ENCODE peak calls at places on chromosomes 3 and 15, in four cellular contexts. Y is HepG2, Q is HCT116, N is GM12878. A is an unnamed sample. For H3K4me1, the result is how much of the 10 kb centered on the place peaks cover.

GRCh38 chr3:64395490-64395889 is 170.2 kb upstream of the PRICKLE2 start:
- DNase-seq in Y (no peak), Q (no peak), N (no peak), A (no peak)

GRCh38 chr15:57477736-57478522 is 101.6 kb downstream of the CGNL1 start:
- DNase-seq in Y (peak), Q (no peak), N (peak), A (peak)

GRCh38 chr3:42537350-42537749 is 34.9 kb downstream of the VIPR1 start:
- DNase-seq in Y (no peak), Q (no peak), N (no peak), A (no peak)

GRCh38 chr15:70488002-70488605 is 275.3 kb downstream of the UACA start:
- DNase-seq in Y (peak), Q (no peak), N (no peak), A (peak)

GRCh38 chr3:31442755-31443154 is 90.0 kb upstream of the STT3B start:
- DNase-seq in Y (no peak), Q (no peak), N (no peak), A (no peak)

GRCh38 chr3:129439381-129439816 is 349 bp downstream of the MBD4 start:
- DNase-seq in Y (no peak), Q (no peak), N (no peak), A (no peak)

GRCh38 chr3:102348904-102349303 is 85.9 kb upstream of the ZPLD1 start:
- DNase-seq in Y (no peak), Q (no peak), N (no peak), A (no peak)

GRCh38 chr15:57720861-57721260 is 14.3 kb downstream of the POLR2M start:
- DNase-seq in Y (no peak), Q (no peak), N (no peak), A (no peak)

GRCh38 chr3:126466886-126467610 is 8.6 kb downstream of the ZXDC start:
- DNase-seq in Y (no peak), Q (no peak), N (no peak), A (no peak)

GRCh38 chr15:51776952-51777574 is 25.7 kb downstream of the TMOD2 start:
- DNase-seq in Y (peak), Q (peak), N (peak), A (no peak)

GRCh38 chr3:56323986-56324420 is 144.3 kb downstream of the ERC2 start:
- DNase-seq in Y (no peak), Q (no peak), N (no peak), A (no peak)

GRCh38 chr3:159865042-159865579 is 123.5 kb upstream of the IL12A start:
- DNase-seq in Y (no peak), Q (no peak), N (no peak), A (no peak)

GRCh38 chr15:62880278-62880677 is 162.3 kb upstream of the TPM1 start:
- DNase-seq in Y (no peak), Q (no peak), N (no peak), A (no peak)

GRCh38 chr3:152269423-152270144 is 855 bp downstream of the MBNL1 start:
- DNase-seq in Y (peak), Q (no peak), N (no peak), A (no peak)

GRCh38 chr15:55796321-55796965 is 53.5 kb upstream of the PRTG start:
- DNase-seq in Y (no peak), Q (no peak), N (no peak), A (no peak)

GRCh38 chr3:155743616-155744015 is 1.3 kb downstream of the PLCH1 start:
- DNase-seq in Y (no peak), Q (no peak), N (no peak), A (no peak)

GRCh38 chr3:100538339-100538706 is 45.9 kb downstream of the TMEM45A start:
- DNase-seq in Y (no peak), Q (no peak), N (no peak), A (no peak)

GRCh38 chr15:52243697-52244555 is 51.7 kb downstream of the MYO5C start:
- DNase-seq in Y (no peak), Q (no peak), N (no peak), A (no peak)

GRCh38 chr3:143935678-143936077 is 35.9 kb upstream of the DIPK2A start:
- DNase-seq in Y (no peak), Q (no peak), N (no peak), A (no peak)

GRCh38 chr3:108887137-108887536 is 64.6 kb downstream of the TRAT1 start:
- DNase-seq in Y (no peak), Q (no peak), N (no peak), A (no peak)

GRCh38 chr15:84859143-84859542 is 25.3 kb upstream of the SLC28A1 start:
- DNase-seq in Y (no peak), Q (peak), N (no peak), A (no peak)

GRCh38 chr3:10284496-10284895 is 8.3 kb downstream of the GHRL start:
- DNase-seq in Y (no peak), Q (no peak), N (peak), A (no peak)

GRCh38 chr15:66738116-66738515 is 36.1 kb downstream of the SMAD6 start:
- DNase-seq in Y (no peak), Q (no peak), N (no peak), A (no peak)

GRCh38 chr3:50327129-50327528 is 894 bp downstream of the TUSC2 start:
- DNase-seq in Y (no peak), Q (no peak), N (no peak), A (no peak)

GRCh38 chr3:34646911-34647465 is 848.6 kb downstream of the PDCD6IP start:
- DNase-seq in Y (no peak), Q (no peak), N (no peak), A (no peak)

GRCh38 chr3:147412917-147413711 is 3.9 kb downstream of the ZIC1 start:
- DNase-seq in Y (no peak), Q (no peak), N (no peak), A (no peak)

GRCh38 chr3:124363451-124363850 is 366.8 kb upstream of the UMPS start:
- DNase-seq in Y (no peak), Q (no peak), N (no peak), A (no peak)

GRCh38 chr3:122342803-122343202 is 17.8 kb downstream of the CSTA start:
- DNase-seq in Y (no peak), Q (no peak), N (no peak), A (no peak)

GRCh38 chr3:126523745-126524428 is at the start of gene CHST13:
- DNase-seq in Y (peak), Q (no peak), N (no peak), A (peak)

GRCh38 chr15:41873711-41874110 is 20.1 kb downstream of the SPTBN5 start:
- DNase-seq in Y (no peak), Q (no peak), N (no peak), A (no peak)

GRCh38 chr15:63476229-63476632 is 28.2 kb upstream of the USP3 start:
- DNase-seq in Y (peak), Q (peak), N (no peak), A (no peak)

GRCh38 chr3:10352146-10352911 is 31.4 kb upstream of the SEC13 start:
- DNase-seq in Y (no peak), Q (no peak), N (no peak), A (no peak)

GRCh38 chr3:21142949-21143348 is 608.1 kb downstream of the ZNF385D start:
- DNase-seq in Y (no peak), Q (no peak), N (no peak), A (no peak)

GRCh38 chr3:95312650-95313049 is 1249.8 kb downstream of the NSUN3 start:
- DNase-seq in Y (no peak), Q (no peak), N (no peak), A (no peak)

GRCh38 chr15:44216958-44217357 is 21.9 kb upstream of the FRMD5 start:
- DNase-seq in Y (no peak), Q (no peak), N (no peak), A (no peak)

GRCh38 chr15:44227584-44227983 is 32.5 kb upstream of the FRMD5 start:
- DNase-seq in Y (peak), Q (no peak), N (no peak), A (no peak)

GRCh38 chr15:44219073-44219472 is 24.0 kb upstream of the FRMD5 start:
- DNase-seq in Y (no peak), Q (no peak), N (no peak), A (no peak)

GRCh38 chr15:44222478-44222877 is 27.4 kb upstream of the FRMD5 start:
- DNase-seq in Y (no peak), Q (no peak), N (no peak), A (no peak)
- TF ChIP-seq YY1 in Y (no peak), Q (no peak), N (no peak), A (no peak)

DNA sequence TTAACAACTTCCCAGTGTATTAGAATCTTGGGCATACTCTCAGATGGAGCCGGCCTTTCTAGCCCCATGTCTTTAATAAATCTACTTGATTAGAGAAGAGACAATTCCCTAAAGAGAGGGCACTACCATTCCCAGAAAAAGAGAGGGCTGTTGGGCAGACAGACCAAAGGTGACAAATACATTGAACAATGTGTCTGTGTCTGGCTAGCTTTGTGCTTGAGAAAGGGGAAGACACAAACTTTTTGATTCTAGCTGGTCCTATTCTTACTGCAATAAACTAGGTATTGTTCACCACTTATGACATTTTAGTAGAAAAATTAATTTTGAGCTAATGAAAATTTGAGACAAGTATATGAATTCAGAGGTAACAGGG is 57.7 kb downstream of the DUT start:
- DNase-seq in Y (no peak), Q (no peak), N (no peak), A (no peak)
- H3K4me1 ChIP-seq in Y (under half), Q (under half), N (under half), A (under half)

GRCh38 chr15:64701051-64701450 is 74.3 kb downstream of the RBPMS2 start:
- DNase-seq in Y (no peak), Q (no peak), N (no peak), A (peak)

GRCh38 chr15:64701482-64701881 is 73.9 kb downstream of the RBPMS2 start:
- DNase-seq in Y (no peak), Q (no peak), N (no peak), A (no peak)

GRCh38 chr15:64697911-64698369 is 77.4 kb downstream of the RBPMS2 start:
- DNase-seq in Y (no peak), Q (no peak), N (no peak), A (no peak)

GRCh38 chr15:64702816-64703631 is 72.4 kb downstream of the RBPMS2 start:
- DNase-seq in Y (peak), Q (peak), N (peak), A (peak)

DNA sequence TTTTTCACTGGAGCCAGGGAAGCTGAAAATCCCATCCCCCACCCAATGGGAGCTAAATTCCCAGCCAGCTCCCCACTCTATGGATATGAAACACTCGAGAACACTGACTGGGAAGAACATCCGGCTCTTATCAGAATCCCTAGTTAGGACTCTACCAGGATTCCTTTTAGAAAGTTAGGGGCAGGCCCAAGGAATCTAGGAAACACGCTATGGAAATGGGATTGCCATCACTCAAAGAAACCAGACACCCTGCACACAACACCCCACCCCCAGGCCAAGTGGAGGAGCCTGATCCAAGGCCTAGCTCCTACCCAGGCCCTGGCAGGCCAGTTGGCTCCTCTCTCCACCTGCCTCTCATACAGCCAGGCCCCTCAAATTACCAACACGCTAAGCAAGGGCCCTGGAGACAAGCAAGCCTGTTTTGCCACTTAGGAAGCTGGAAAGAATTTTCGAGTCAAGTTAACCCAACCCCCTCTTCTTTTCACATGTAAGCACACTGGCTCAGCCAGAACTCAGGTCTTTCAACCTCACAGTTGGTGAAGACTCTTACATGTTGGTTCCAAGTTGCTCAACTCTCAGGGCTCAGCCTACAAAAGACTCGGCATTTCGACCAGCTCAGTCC is 75.5 kb downstream of the RBPMS2 start:
- DNase-seq in Y (no peak), Q (no peak), N (no peak), A (peak)
- TF ChIP-seq YY1 in Y (no peak), Q (no peak), N (no peak), A (no peak)

GRCh38 chr15:89333011-89333860 is 1.4 kb downstream of the POLG start:
- DNase-seq in Y (no peak), Q (no peak), N (no peak), A (no peak)

GRCh38 chr15:89335289-89336041 is 841 bp upstream of the POLG start:
- DNase-seq in Y (peak), Q (no peak), N (no peak), A (no peak)

GRCh38 chr15:89334510-89335288 is at the start of gene POLG:
- DNase-seq in Y (peak), Q (peak), N (peak), A (peak)

GRCh38 chr15:89332446-89332845 is 2.2 kb downstream of the POLG start:
- DNase-seq in Y (peak), Q (peak), N (no peak), A (no peak)

DNA sequence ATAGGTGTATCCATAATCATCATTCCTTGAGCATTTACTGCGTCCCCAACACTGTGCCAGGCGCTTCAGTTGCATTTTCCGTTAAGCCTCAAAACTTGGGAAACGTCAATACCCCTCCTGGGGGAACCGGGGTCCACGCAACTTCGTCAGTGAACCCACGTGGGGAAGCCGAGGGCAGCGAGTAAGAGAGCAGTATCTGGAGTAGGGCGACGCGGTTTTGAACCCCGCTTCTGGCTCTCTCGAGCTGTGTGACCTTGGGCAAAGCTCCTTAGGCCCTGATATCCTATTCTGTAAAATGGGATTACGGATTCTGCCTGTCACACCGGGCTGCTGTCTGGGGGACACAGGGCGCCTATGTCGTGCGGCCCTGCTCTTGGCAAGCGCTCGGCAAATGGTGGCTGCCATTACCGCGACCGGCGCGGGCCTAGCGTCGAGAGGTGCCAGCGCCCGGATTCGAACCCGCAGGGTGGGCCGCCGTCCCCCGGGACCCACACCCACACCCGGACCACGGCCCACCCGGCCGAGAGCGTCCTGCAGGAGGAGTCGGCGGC is 590 bp downstream of the POLG start:
- DNase-seq in Y (no peak), Q (no peak), N (no peak), A (no peak)
- H3K4me1 ChIP-seq in Y (half or more), Q (under half), N (under half), A (under half)

DNA sequence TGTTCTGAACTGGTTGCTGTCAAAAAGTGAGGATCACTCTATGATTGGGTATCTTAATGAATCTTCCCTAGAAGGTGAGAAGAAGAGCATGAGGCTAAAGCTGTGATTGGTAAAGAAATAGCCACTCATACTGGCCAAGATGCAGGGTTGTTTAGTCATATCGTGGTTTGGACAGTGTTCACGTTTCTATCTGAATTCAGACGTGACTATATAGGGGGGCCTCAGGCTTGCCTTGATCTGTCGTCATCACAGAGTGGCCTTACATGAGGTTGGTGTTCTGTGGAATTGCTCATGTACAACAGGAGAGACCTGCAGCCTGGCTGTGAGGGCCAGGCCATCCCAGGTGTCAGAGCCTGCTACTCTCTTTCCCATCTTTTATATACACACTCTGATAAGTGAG is 12.4 kb downstream of the RTP2 start:
- DNase-seq in Y (no peak), Q (no peak), N (no peak), A (no peak)
- TF ChIP-seq YY1 in Y (no peak), Q (no peak), N (no peak), A (no peak)

GRCh38 chr3:196740476-196741400 is 1.1 kb downstream of the PAK2 start:
- DNase-seq in Y (peak), Q (no peak), N (no peak), A (peak)
- H3K4me1 ChIP-seq in Y (half or more), Q (under half), N (under half), A (under half)